ENCODE peak calls at places on chromosome 17, in seven cellular contexts. G, H, E, V, Y, O and R are unnamed samples.

GRCh38 chr17:61551255-61551742 is 39.7 kb downstream of the NACA2 start:
- DNase-seq in G (no peak), H (peak; percentile 59), E (no peak), V (no peak), Y (no peak), O (peak; percentile 5), R (peak; percentile 40)

GRCh38 chr17:71237903-71238538 is 882.8 kb upstream of the SOX9 start:
- DNase-seq in G (no peak), H (peak; percentile 57), E (no peak), V (peak; percentile 36), Y (no peak), O (no peak), R (peak; percentile 1)

GRCh38 chr17:78135858-78136500 is 5.4 kb downstream of the TMC8 start:
- DNase-seq in G (no peak), H (no peak), E (no peak), V (no peak), Y (no peak), O (no peak), R (no peak)

GRCh38 chr17:43211480-43212402 is at the start of gene TMEM106A:
- DNase-seq in G (peak; percentile 89), H (peak; percentile 43), E (peak; percentile 82), V (no peak), Y (peak; percentile 68), O (peak; percentile 89), R (peak; percentile 66)

GRCh38 chr17:3754458-3755334 is 31.0 kb downstream of the HASPIN start:
- DNase-seq in G (no peak), H (peak; percentile 95), E (peak; percentile 96), V (no peak), Y (no peak), O (peak; percentile 68), R (no peak)

GRCh38 chr17:6279659-6280058 is 155.3 kb downstream of the AIPL1 start:
- DNase-seq in G (no peak), H (peak; percentile 56), E (peak; percentile 71), V (peak; percentile 25), Y (no peak), O (peak; percentile 5), R (no peak)

GRCh38 chr17:18182190-18182977 is 1.2 kb upstream of the ALKBH5 start:
- DNase-seq in G (peak; percentile 72), H (no peak), E (peak; percentile 50), V (no peak), Y (no peak), O (peak; percentile 51), R (no peak)

GRCh38 chr17:39462644-39463375 is 1.5 kb downstream of the CDK12 start:
- DNase-seq in G (peak; percentile 63), H (no peak), E (peak; percentile 17), V (no peak), Y (no peak), O (peak; percentile 14), R (no peak)

GRCh38 chr17:79065105-79065670 is 9.4 kb upstream of the ENGASE start:
- DNase-seq in G (no peak), H (peak; percentile 52), E (peak; percentile 75), V (no peak), Y (no peak), O (peak; percentile 42), R (peak; percentile 32)

GRCh38 chr17:41489531-41489930 is at the start of gene KRT36:
- DNase-seq in G (no peak), H (no peak), E (no peak), V (no peak), Y (no peak), O (no peak), R (no peak)

GRCh38 chr17:265726-266125 is 84.3 kb upstream of the DOC2B start:
- DNase-seq in G (peak; percentile 27), H (no peak), E (no peak), V (no peak), Y (no peak), O (no peak), R (no peak)

GRCh38 chr17:78862073-78863023 is 21.7 kb upstream of the USP36 start:
- DNase-seq in G (peak; percentile 97), H (peak; percentile 92), E (peak; percentile 73), V (peak; percentile 81), Y (peak; percentile 90), O (no peak), R (no peak)

GRCh38 chr17:47742319-47743181 is 9.5 kb downstream of the TBX21 start:
- DNase-seq in G (no peak), H (no peak), E (no peak), V (no peak), Y (no peak), O (peak; percentile 37), R (peak; percentile 30)

GRCh38 chr17:77441130-77441920 is 300.6 kb downstream of the SEC14L1 start:
- DNase-seq in G (no peak), H (no peak), E (peak; percentile 57), V (no peak), Y (no peak), O (peak; percentile 98), R (peak; percentile 98)

GRCh38 chr17:80460286-80460881 is 16.0 kb downstream of the NPTX1 start:
- DNase-seq in G (no peak), H (no peak), E (no peak), V (no peak), Y (no peak), O (no peak), R (no peak)

GRCh38 chr17:4229627-4230026 is 34.2 kb downstream of the ANKFY1 start:
- DNase-seq in G (peak; percentile 78), H (no peak), E (peak; percentile 33), V (no peak), Y (peak; percentile 56), O (no peak), R (no peak)

GRCh38 chr17:12765544-12765943 is 23.8 kb upstream of the ARHGAP44 start:
- DNase-seq in G (no peak), H (no peak), E (no peak), V (no peak), Y (no peak), O (no peak), R (no peak)

GRCh38 chr17:44906010-44906646 is 6.9 kb upstream of the EFTUD2 start:
- DNase-seq in G (no peak), H (peak; percentile 42), E (no peak), V (no peak), Y (no peak), O (no peak), R (no peak)

GRCh38 chr17:32279933-32280716 is 14.5 kb downstream of the RHBDL3 start:
- DNase-seq in G (no peak), H (no peak), E (no peak), V (no peak), Y (no peak), O (no peak), R (no peak)

GRCh38 chr17:3794890-3795757 is 5.9 kb downstream of the ITGAE start:
- DNase-seq in G (no peak), H (no peak), E (no peak), V (no peak), Y (no peak), O (peak; percentile 59), R (no peak)

GRCh38 chr17:52517176-52517575 is 358.7 kb upstream of the CA10 start:
- DNase-seq in G (no peak), H (no peak), E (no peak), V (no peak), Y (no peak), O (no peak), R (no peak)

GRCh38 chr17:58270476-58271290 is 10.1 kb downstream of the MPO start:
- DNase-seq in G (no peak), H (peak; percentile 43), E (no peak), V (no peak), Y (no peak), O (no peak), R (no peak)

GRCh38 chr17:27466376-27466747 is 10.1 kb downstream of the KSR1 start:
- DNase-seq in G (no peak), H (no peak), E (no peak), V (no peak), Y (no peak), O (peak; percentile 51), R (no peak)

GRCh38 chr17:78798695-78799559 is 16.9 kb upstream of the CYTH1 start:
- DNase-seq in G (no peak), H (no peak), E (no peak), V (no peak), Y (no peak), O (peak; percentile 52), R (no peak)

GRCh38 chr17:75133001-75133400 is 1.5 kb upstream of the NT5C start:
- DNase-seq in G (no peak), H (no peak), E (no peak), V (no peak), Y (no peak), O (no peak), R (no peak)

GRCh38 chr17:31067699-31068184 is 27.0 kb upstream of the NF1 start:
- DNase-seq in G (no peak), H (peak; percentile 34), E (no peak), V (peak; percentile 43), Y (no peak), O (no peak), R (no peak)
- H3K4me3 ChIP-seq in G (no peak overlapping the region), H (no peak overlapping the region), E (no peak overlapping the region), V (no peak overlapping the region), Y (no peak overlapping the region), O (no peak overlapping the region), R (no peak overlapping the region)

GRCh38 chr17:1898872-1899271 is 69.1 kb downstream of the RPA1 start:
- DNase-seq in G (no peak), H (no peak), E (no peak), V (no peak), Y (no peak), O (no peak), R (no peak)

GRCh38 chr17:1898332-1898731 is 68.5 kb downstream of the RPA1 start:
- DNase-seq in G (no peak), H (no peak), E (no peak), V (no peak), Y (no peak), O (no peak), R (no peak)

GRCh38 chr17:1896243-1897163 is 66.7 kb downstream of the RPA1 start:
- DNase-seq in G (no peak), H (no peak), E (no peak), V (no peak), Y (no peak), O (peak; percentile 74), R (no peak)

GRCh38 chr17:1894753-1895339 is 65.0 kb downstream of the RPA1 start:
- DNase-seq in G (no peak), H (no peak), E (no peak), V (no peak), Y (no peak), O (no peak), R (no peak)

GRCh38 chr17:1899403-1900000 is 69.7 kb downstream of the RPA1 start:
- DNase-seq in G (no peak), H (no peak), E (no peak), V (no peak), Y (no peak), O (no peak), R (peak; percentile 16)
- H3K4me3 ChIP-seq in G (no peak overlapping the region), H (no peak overlapping the region), E (no peak overlapping the region), V (no peak overlapping the region), Y (no peak overlapping the region), O (no peak overlapping the region), R (no peak overlapping the region)

GRCh38 chr17:28572294-28573099 is 1.2 kb upstream of the PIGS start:
- DNase-seq in G (no peak), H (no peak), E (no peak), V (no peak), Y (no peak), O (no peak), R (no peak)
- H3K4me3 ChIP-seq in G (peak overlapping the region; percentile 97), H (no peak overlapping the region), E (no peak overlapping the region), V (peak overlapping the region; percentile 87), Y (peak overlapping the region; percentile 77), O (peak overlapping the region; percentile 95), R (peak overlapping the region; percentile 92)

GRCh38 chr17:81520021-81520894 is 7.7 kb upstream of the ACTG1 start:
- DNase-seq in G (no peak), H (no peak), E (no peak), V (no peak), Y (no peak), O (peak; percentile 34), R (no peak)
- H3K4me3 ChIP-seq in G (no peak overlapping the region), H (peak overlapping the region; percentile 56), E (no peak overlapping the region), V (peak overlapping the region; percentile 61), Y (no peak overlapping the region), O (peak overlapping the region; percentile 90), R (no peak overlapping the region)